ENCODE peak calls at places on chromosomes 2 and 18, in six cellular contexts. One of them, this sample, is unnamed. For H3K4me1, the result is how much of the 10 kb centered on the place peaks cover.

GRCh38 chr18:47284691-47285370 is 33.4 kb upstream of the SKOR2 start:
- DNase-seq in transverse colon: no peak
- DNase-seq in GM23338: no peak
- DNase-seq in vagina: peak
- DNase-seq in suprapubic skin: no peak
- DNase-seq in esophagus muscularis mucosa: peak
- DNase-seq in this sample: no peak

GRCh38 chr2:181250691-181251090 is 206.5 kb upstream of the ITGA4 start:
- DNase-seq in GM23338: no peak
- DNase-seq in suprapubic skin: no peak
- DNase-seq in vagina: no peak
- DNase-seq in transverse colon: no peak
- DNase-seq in esophagus muscularis mucosa: no peak
- DNase-seq in this sample: no peak

GRCh38 chr2:95348609-95349567 is 51.7 kb downstream of the KCNIP3 start:
- DNase-seq in GM23338: no peak
- DNase-seq in transverse colon: no peak
- DNase-seq in vagina: peak
- DNase-seq in esophagus muscularis mucosa: no peak
- DNase-seq in suprapubic skin: no peak
- DNase-seq in this sample: peak

GRCh38 chr18:23529597-23529996 is 26.3 kb downstream of the RMC1 start:
- DNase-seq in vagina: no peak
- DNase-seq in GM23338: no peak
- DNase-seq in transverse colon: no peak
- DNase-seq in esophagus muscularis mucosa: no peak
- DNase-seq in suprapubic skin: no peak
- DNase-seq in this sample: no peak

GRCh38 chr2:151367571-151367970 is 10.2 kb downstream of the TNFAIP6 start:
- DNase-seq in vagina: no peak
- DNase-seq in suprapubic skin: no peak
- DNase-seq in transverse colon: no peak
- DNase-seq in GM23338: no peak
- DNase-seq in esophagus muscularis mucosa: no peak
- DNase-seq in this sample: no peak

GRCh38 chr2:98511981-98512380 is 67.3 kb downstream of the INPP4A start:
- DNase-seq in transverse colon: no peak
- DNase-seq in GM23338: no peak
- DNase-seq in esophagus muscularis mucosa: peak
- DNase-seq in suprapubic skin: no peak
- DNase-seq in vagina: no peak
- DNase-seq in this sample: peak

GRCh38 chr2:163266772-163267171 is 428.2 kb upstream of the KCNH7 start:
- DNase-seq in suprapubic skin: no peak
- DNase-seq in GM23338: no peak
- DNase-seq in vagina: no peak
- DNase-seq in transverse colon: no peak
- DNase-seq in esophagus muscularis mucosa: no peak
- DNase-seq in this sample: no peak

GRCh38 chr2:57549642-57550102 is 496.9 kb upstream of the VRK2 start:
- DNase-seq in transverse colon: no peak
- DNase-seq in suprapubic skin: no peak
- DNase-seq in esophagus muscularis mucosa: no peak
- DNase-seq in GM23338: peak
- DNase-seq in vagina: no peak
- DNase-seq in this sample: no peak

GRCh38 chr2:106572541-106573148 is 85.5 kb downstream of the CD8B2 start:
- DNase-seq in vagina: no peak
- DNase-seq in GM23338: peak
- DNase-seq in suprapubic skin: no peak
- DNase-seq in transverse colon: no peak
- DNase-seq in esophagus muscularis mucosa: no peak
- DNase-seq in this sample: no peak

GRCh38 chr2:196563876-196564275 is 75.6 kb upstream of the CCDC150 start:
- DNase-seq in GM23338: no peak
- DNase-seq in esophagus muscularis mucosa: no peak
- DNase-seq in transverse colon: no peak
- DNase-seq in suprapubic skin: no peak
- DNase-seq in vagina: no peak
- DNase-seq in this sample: no peak

GRCh38 chr2:6556755-6557154 is 309.0 kb downstream of the CMPK2 start:
- DNase-seq in esophagus muscularis mucosa: no peak
- DNase-seq in vagina: no peak
- DNase-seq in suprapubic skin: no peak
- DNase-seq in transverse colon: no peak
- DNase-seq in GM23338: no peak
- DNase-seq in this sample: no peak

GRCh38 chr2:176269319-176270099 is at the start of gene MTX2:
- DNase-seq in suprapubic skin: peak
- DNase-seq in transverse colon: peak
- DNase-seq in esophagus muscularis mucosa: no peak
- DNase-seq in GM23338: peak
- DNase-seq in vagina: no peak
- DNase-seq in this sample: peak

GRCh38 chr2:105417789-105418475 is 19.1 kb upstream of the FHL2 start:
- DNase-seq in transverse colon: no peak
- DNase-seq in GM23338: no peak
- DNase-seq in suprapubic skin: no peak
- DNase-seq in esophagus muscularis mucosa: no peak
- DNase-seq in vagina: no peak
- DNase-seq in this sample: no peak

GRCh38 chr2:170648037-170648436 is 67.1 kb upstream of the SP5 start:
- DNase-seq in vagina: no peak
- DNase-seq in transverse colon: no peak
- DNase-seq in GM23338: no peak
- DNase-seq in esophagus muscularis mucosa: no peak
- DNase-seq in suprapubic skin: no peak
- DNase-seq in this sample: no peak

GRCh38 chr2:200616656-200617055 is 30.8 kb downstream of the AOX1 start:
- DNase-seq in esophagus muscularis mucosa: no peak
- DNase-seq in vagina: no peak
- DNase-seq in GM23338: no peak
- DNase-seq in transverse colon: no peak
- DNase-seq in suprapubic skin: no peak
- DNase-seq in this sample: no peak

GRCh38 chr2:64211471-64211870 is 67.3 kb upstream of the PELI1 start:
- DNase-seq in suprapubic skin: no peak
- DNase-seq in GM23338: no peak
- DNase-seq in transverse colon: no peak
- DNase-seq in esophagus muscularis mucosa: no peak
- DNase-seq in vagina: no peak
- DNase-seq in this sample: no peak
- H3K4me1 ChIP-seq in suprapubic skin: under half
- H3K4me1 ChIP-seq in GM23338: under half
- H3K4me1 ChIP-seq in transverse colon: under half
- H3K4me1 ChIP-seq in esophagus muscularis mucosa: under half
- H3K4me1 ChIP-seq in vagina: under half
- H3K4me1 ChIP-seq in this sample: under half

GRCh38 chr2:85999131-85999831 is 106.4 kb downstream of the POLR1A start:
- DNase-seq in vagina: no peak
- DNase-seq in GM23338: no peak
- DNase-seq in suprapubic skin: peak
- DNase-seq in esophagus muscularis mucosa: no peak
- DNase-seq in transverse colon: peak
- DNase-seq in this sample: no peak
- TF ChIP-seq POLR2AphosphoS5 in vagina: no peak
- TF ChIP-seq POLR2AphosphoS5 in GM23338: no peak
- TF ChIP-seq POLR2AphosphoS5 in suprapubic skin: no peak
- TF ChIP-seq POLR2AphosphoS5 in esophagus muscularis mucosa: no peak
- TF ChIP-seq POLR2AphosphoS5 in transverse colon: no peak
- TF ChIP-seq POLR2AphosphoS5 in this sample: no peak

DNA sequence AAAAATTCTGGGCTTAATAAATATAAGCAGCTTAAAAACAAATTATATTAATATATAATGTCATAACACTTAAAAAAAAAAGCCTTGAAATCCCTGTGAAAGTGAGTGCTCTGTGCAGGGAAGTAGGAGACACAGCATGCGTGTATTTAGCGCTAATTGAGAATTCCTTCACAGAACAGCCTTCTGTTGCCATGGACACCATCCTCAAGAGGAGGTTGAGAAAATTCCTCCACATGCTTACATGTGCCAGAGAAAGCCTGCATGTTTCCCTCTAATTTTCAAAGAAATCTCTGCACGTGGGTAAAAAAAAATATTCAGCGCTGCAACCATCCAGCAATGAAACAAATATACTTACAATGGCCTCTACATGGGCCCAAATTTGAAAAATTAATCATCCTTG is 228.2 kb downstream of the MYT1L start:
- DNase-seq in GM23338: no peak
- DNase-seq in suprapubic skin: no peak
- DNase-seq in esophagus muscularis mucosa: no peak
- DNase-seq in transverse colon: no peak
- DNase-seq in vagina: no peak
- DNase-seq in this sample: no peak
- H3K4me3 ChIP-seq in GM23338: no peak
- H3K4me3 ChIP-seq in suprapubic skin: no peak
- H3K4me3 ChIP-seq in esophagus muscularis mucosa: no peak
- H3K4me3 ChIP-seq in transverse colon: no peak
- H3K4me3 ChIP-seq in vagina: no peak
- H3K4me3 ChIP-seq in this sample: no peak

DNA sequence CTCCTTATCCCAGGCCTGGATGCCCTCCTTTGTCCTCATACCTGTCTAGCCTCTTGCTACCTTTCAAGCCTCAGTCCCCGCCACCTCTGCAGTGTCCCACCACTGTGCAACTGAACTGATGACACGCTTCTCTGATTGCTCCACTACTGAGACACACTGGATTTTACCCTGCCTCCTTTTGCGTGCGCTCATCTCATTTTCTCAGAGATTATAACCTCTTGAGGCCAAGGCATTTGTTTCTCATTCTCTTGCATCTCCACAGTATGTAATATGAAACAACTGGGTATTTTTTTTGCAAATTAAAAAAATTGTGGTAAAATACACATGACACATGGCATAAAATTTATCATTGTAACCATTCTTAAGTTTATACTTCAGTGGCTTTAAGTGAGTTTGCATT is 95.4 kb downstream of the PRKCE start:
- DNase-seq in GM23338: no peak
- DNase-seq in esophagus muscularis mucosa: no peak
- DNase-seq in transverse colon: no peak
- DNase-seq in vagina: no peak
- DNase-seq in suprapubic skin: no peak
- DNase-seq in this sample: no peak
- H3K4me1 ChIP-seq in GM23338: under half
- H3K4me1 ChIP-seq in esophagus muscularis mucosa: under half
- H3K4me1 ChIP-seq in transverse colon: under half
- H3K4me1 ChIP-seq in vagina: under half
- H3K4me1 ChIP-seq in suprapubic skin: under half
- H3K4me1 ChIP-seq in this sample: under half

This sample was measured in sigmoid colon.